ENCODE peak calls at places on chromosomes 11 and 22, in nine cellular contexts. One of them, this sample, is unnamed.

GRCh38 chr11:134725939-134726639 is 314.0 kb upstream of the B3GAT1 start:
- DNase-seq in putamen: no peak
- DNase-seq in HAP-1: no peak
- DNase-seq in cardiac septum: no peak
- DNase-seq in NCI-H510A: no peak
- DNase-seq in bronchial epithelial cell: no peak
- DNase-seq in upper lobe of right lung: no peak
- DNase-seq in HT-29: peak
- DNase-seq in heart right ventricle: no peak
- DNase-seq in this sample: no peak

GRCh38 chr11:96607890-96608558 is 218.2 kb downstream of the JRKL start:
- DNase-seq in HT-29: no peak
- DNase-seq in upper lobe of right lung: no peak
- DNase-seq in bronchial epithelial cell: peak
- DNase-seq in NCI-H510A: no peak
- DNase-seq in heart right ventricle: no peak
- DNase-seq in putamen: no peak
- DNase-seq in cardiac septum: no peak
- DNase-seq in HAP-1: no peak
- DNase-seq in this sample: no peak

GRCh38 chr11:105862736-105863367 is 159.2 kb downstream of the MSANTD4 start:
- DNase-seq in heart right ventricle: no peak
- DNase-seq in HT-29: peak
- DNase-seq in HAP-1: peak
- DNase-seq in upper lobe of right lung: no peak
- DNase-seq in bronchial epithelial cell: peak
- DNase-seq in NCI-H510A: peak
- DNase-seq in cardiac septum: no peak
- DNase-seq in putamen: peak
- DNase-seq in this sample: peak

GRCh38 chr11:130131957-130132850 is 27.4 kb upstream of the ST14 start:
- DNase-seq in HAP-1: peak
- DNase-seq in putamen: no peak
- DNase-seq in bronchial epithelial cell: peak
- DNase-seq in cardiac septum: no peak
- DNase-seq in heart right ventricle: peak
- DNase-seq in HT-29: peak
- DNase-seq in NCI-H510A: no peak
- DNase-seq in upper lobe of right lung: no peak
- DNase-seq in this sample: peak

GRCh38 chr22:47206185-47206584 is 443.7 kb downstream of the TBC1D22A start:
- DNase-seq in upper lobe of right lung: no peak
- DNase-seq in HAP-1: no peak
- DNase-seq in putamen: no peak
- DNase-seq in HT-29: no peak
- DNase-seq in bronchial epithelial cell: no peak
- DNase-seq in heart right ventricle: no peak
- DNase-seq in cardiac septum: peak
- DNase-seq in NCI-H510A: no peak
- DNase-seq in this sample: no peak

GRCh38 chr11:130024356-130024755 is 21.7 kb upstream of the PRDM10 start:
- DNase-seq in bronchial epithelial cell: no peak
- DNase-seq in heart right ventricle: no peak
- DNase-seq in upper lobe of right lung: no peak
- DNase-seq in HAP-1: no peak
- DNase-seq in cardiac septum: no peak
- DNase-seq in HT-29: no peak
- DNase-seq in putamen: no peak
- DNase-seq in NCI-H510A: no peak
- DNase-seq in this sample: no peak

GRCh38 chr22:23815781-23816551 is 22.8 kb downstream of the DERL3 start:
- DNase-seq in bronchial epithelial cell: no peak
- DNase-seq in upper lobe of right lung: no peak
- DNase-seq in HAP-1: no peak
- DNase-seq in HT-29: no peak
- DNase-seq in NCI-H510A: no peak
- DNase-seq in cardiac septum: no peak
- DNase-seq in heart right ventricle: peak
- DNase-seq in putamen: peak
- DNase-seq in this sample: no peak

GRCh38 chr11:66543263-66544107 is 2.4 kb downstream of the ZDHHC24 start:
- DNase-seq in cardiac septum: no peak
- DNase-seq in putamen: no peak
- DNase-seq in upper lobe of right lung: no peak
- DNase-seq in HT-29: no peak
- DNase-seq in bronchial epithelial cell: no peak
- DNase-seq in NCI-H510A: no peak
- DNase-seq in HAP-1: peak
- DNase-seq in heart right ventricle: peak
- DNase-seq in this sample: no peak

GRCh38 chr11:122796128-122796717 is 42.1 kb upstream of the CRTAM start:
- DNase-seq in heart right ventricle: peak
- DNase-seq in upper lobe of right lung: peak
- DNase-seq in cardiac septum: no peak
- DNase-seq in HAP-1: peak
- DNase-seq in HT-29: peak
- DNase-seq in NCI-H510A: no peak
- DNase-seq in bronchial epithelial cell: peak
- DNase-seq in putamen: no peak
- DNase-seq in this sample: peak

GRCh38 chr11:79244805-79245197 is 196.0 kb downstream of the TENM4 start:
- DNase-seq in cardiac septum: no peak
- DNase-seq in HAP-1: no peak
- DNase-seq in upper lobe of right lung: no peak
- DNase-seq in NCI-H510A: no peak
- DNase-seq in HT-29: no peak
- DNase-seq in putamen: no peak
- DNase-seq in heart right ventricle: no peak
- DNase-seq in bronchial epithelial cell: no peak
- DNase-seq in this sample: peak

GRCh38 chr11:106425819-106426218 is 348.4 kb downstream of the AASDHPPT start:
- DNase-seq in HT-29: no peak
- DNase-seq in upper lobe of right lung: no peak
- DNase-seq in putamen: peak
- DNase-seq in cardiac septum: no peak
- DNase-seq in bronchial epithelial cell: no peak
- DNase-seq in heart right ventricle: no peak
- DNase-seq in NCI-H510A: no peak
- DNase-seq in HAP-1: no peak
- DNase-seq in this sample: no peak

GRCh38 chr22:29343313-29343805 is 27.9 kb upstream of the RASL10A start:
- DNase-seq in HAP-1: no peak
- DNase-seq in bronchial epithelial cell: peak
- DNase-seq in HT-29: no peak
- DNase-seq in heart right ventricle: peak
- DNase-seq in cardiac septum: peak
- DNase-seq in putamen: no peak
- DNase-seq in NCI-H510A: no peak
- DNase-seq in upper lobe of right lung: peak
- DNase-seq in this sample: peak

GRCh38 chr11:24093410-24093809 is 403.4 kb upstream of the LUZP2 start:
- DNase-seq in NCI-H510A: no peak
- DNase-seq in cardiac septum: no peak
- DNase-seq in putamen: no peak
- DNase-seq in HAP-1: no peak
- DNase-seq in heart right ventricle: no peak
- DNase-seq in bronchial epithelial cell: no peak
- DNase-seq in HT-29: no peak
- DNase-seq in upper lobe of right lung: no peak
- DNase-seq in this sample: no peak

GRCh38 chr22:20312396-20313191 is 7.3 kb downstream of the DGCR6L start:
- DNase-seq in NCI-H510A: no peak
- DNase-seq in putamen: no peak
- DNase-seq in HT-29: no peak
- DNase-seq in upper lobe of right lung: peak
- DNase-seq in bronchial epithelial cell: no peak
- DNase-seq in HAP-1: no peak
- DNase-seq in heart right ventricle: peak
- DNase-seq in cardiac septum: peak
- DNase-seq in this sample: no peak

This sample was measured in MCF 10A.